ENCODE peak calls at places on chromosomes 4 and X, in ten cellular contexts. One of them, this sample, is unnamed.

GRCh38 chr4:2785613-2786012 is 7.3 kb upstream of the SH3BP2 start:
- DNase-seq in neural progenitor cell: no peak
- DNase-seq in heart right ventricle: no peak
- DNase-seq in choroid plexus epithelial cell: peak
- DNase-seq in transverse colon: no peak
- DNase-seq in fibroblast of mammary gland: no peak
- DNase-seq in A549: no peak
- DNase-seq in thoracic aorta: no peak
- DNase-seq in astrocyte: no peak
- DNase-seq in left lung: no peak
- DNase-seq in this sample: no peak

GRCh38 chrX:153408221-153408721 is 3.0 kb upstream of the ZFP92 start:
- DNase-seq in neural progenitor cell: no peak
- DNase-seq in heart right ventricle: no peak
- DNase-seq in choroid plexus epithelial cell: no peak
- DNase-seq in transverse colon: no peak
- DNase-seq in fibroblast of mammary gland: no peak
- DNase-seq in A549: no peak
- DNase-seq in thoracic aorta: no peak
- DNase-seq in astrocyte: no peak
- DNase-seq in left lung: no peak
- DNase-seq in this sample: no peak

GRCh38 chrX:137425273-137425902 is 140.5 kb upstream of the ZIC3 start:
- DNase-seq in neural progenitor cell: peak
- DNase-seq in heart right ventricle: no peak
- DNase-seq in choroid plexus epithelial cell: no peak
- DNase-seq in transverse colon: no peak
- DNase-seq in fibroblast of mammary gland: no peak
- DNase-seq in A549: no peak
- DNase-seq in thoracic aorta: no peak
- DNase-seq in astrocyte: no peak
- DNase-seq in left lung: no peak
- DNase-seq in this sample: no peak

GRCh38 chr4:74377714-74378113 is 12.8 kb downstream of the EREG start:
- DNase-seq in neural progenitor cell: no peak
- DNase-seq in heart right ventricle: no peak
- DNase-seq in choroid plexus epithelial cell: no peak
- DNase-seq in transverse colon: no peak
- DNase-seq in fibroblast of mammary gland: no peak
- DNase-seq in A549: no peak
- DNase-seq in thoracic aorta: no peak
- DNase-seq in astrocyte: no peak
- DNase-seq in left lung: no peak
- DNase-seq in this sample: no peak

GRCh38 chr4:114519368-114519767 is 79.2 kb upstream of the UGT8 start:
- DNase-seq in neural progenitor cell: peak
- DNase-seq in heart right ventricle: no peak
- DNase-seq in choroid plexus epithelial cell: no peak
- DNase-seq in transverse colon: no peak
- DNase-seq in fibroblast of mammary gland: no peak
- DNase-seq in A549: no peak
- DNase-seq in thoracic aorta: no peak
- DNase-seq in astrocyte: no peak
- DNase-seq in left lung: no peak
- DNase-seq in this sample: no peak

GRCh38 chrX:17617794-17618193 is 119.5 kb upstream of the SCML1 start:
- DNase-seq in neural progenitor cell: no peak
- DNase-seq in heart right ventricle: no peak
- DNase-seq in choroid plexus epithelial cell: no peak
- DNase-seq in transverse colon: no peak
- DNase-seq in fibroblast of mammary gland: no peak
- DNase-seq in A549: no peak
- DNase-seq in thoracic aorta: no peak
- DNase-seq in astrocyte: peak
- DNase-seq in left lung: no peak
- DNase-seq in this sample: no peak

GRCh38 chr4:102324725-102325124 is 20.6 kb downstream of the SLC39A8 start:
- DNase-seq in neural progenitor cell: peak
- DNase-seq in heart right ventricle: no peak
- DNase-seq in choroid plexus epithelial cell: peak
- DNase-seq in transverse colon: no peak
- DNase-seq in fibroblast of mammary gland: peak
- DNase-seq in A549: no peak
- DNase-seq in thoracic aorta: no peak
- DNase-seq in astrocyte: no peak
- DNase-seq in left lung: no peak
- DNase-seq in this sample: no peak

GRCh38 chr4:32423267-32423666 is 1703.1 kb downstream of the PCDH7 start:
- DNase-seq in neural progenitor cell: no peak
- DNase-seq in heart right ventricle: no peak
- DNase-seq in choroid plexus epithelial cell: no peak
- DNase-seq in transverse colon: no peak
- DNase-seq in fibroblast of mammary gland: no peak
- DNase-seq in A549: no peak
- DNase-seq in thoracic aorta: no peak
- DNase-seq in astrocyte: no peak
- DNase-seq in left lung: no peak
- DNase-seq in this sample: no peak

GRCh38 chr4:173958445-173958844 is 325.0 kb downstream of the FBXO8 start:
- DNase-seq in neural progenitor cell: no peak
- DNase-seq in heart right ventricle: no peak
- DNase-seq in choroid plexus epithelial cell: peak
- DNase-seq in transverse colon: no peak
- DNase-seq in fibroblast of mammary gland: peak
- DNase-seq in A549: no peak
- DNase-seq in thoracic aorta: no peak
- DNase-seq in astrocyte: peak
- DNase-seq in left lung: no peak
- DNase-seq in this sample: no peak

GRCh38 chr4:154119317-154119716 is 330.4 kb upstream of the SFRP2 start:
- DNase-seq in neural progenitor cell: peak
- DNase-seq in heart right ventricle: no peak
- DNase-seq in choroid plexus epithelial cell: no peak
- DNase-seq in transverse colon: no peak
- DNase-seq in fibroblast of mammary gland: peak
- DNase-seq in A549: no peak
- DNase-seq in thoracic aorta: no peak
- DNase-seq in astrocyte: no peak
- DNase-seq in left lung: no peak
- DNase-seq in this sample: no peak

GRCh38 chr4:6972911-6973310 is 63.3 kb downstream of the TBC1D14 start:
- DNase-seq in neural progenitor cell: peak
- DNase-seq in heart right ventricle: no peak
- DNase-seq in choroid plexus epithelial cell: peak
- DNase-seq in transverse colon: no peak
- DNase-seq in fibroblast of mammary gland: no peak
- DNase-seq in A549: no peak
- DNase-seq in thoracic aorta: no peak
- DNase-seq in astrocyte: no peak
- DNase-seq in left lung: no peak
- DNase-seq in this sample: no peak

GRCh38 chr4:170005472-170005871 is 20.7 kb downstream of the MFAP3L start:
- DNase-seq in neural progenitor cell: no peak
- DNase-seq in heart right ventricle: peak
- DNase-seq in choroid plexus epithelial cell: no peak
- DNase-seq in transverse colon: no peak
- DNase-seq in fibroblast of mammary gland: no peak
- DNase-seq in A549: no peak
- DNase-seq in thoracic aorta: no peak
- DNase-seq in astrocyte: peak
- DNase-seq in left lung: no peak
- DNase-seq in this sample: no peak

GRCh38 chr4:7332216-7333023 is 102.3 kb downstream of the PSAPL1 start:
- DNase-seq in neural progenitor cell: no peak
- DNase-seq in heart right ventricle: peak
- DNase-seq in choroid plexus epithelial cell: peak
- DNase-seq in transverse colon: peak
- DNase-seq in fibroblast of mammary gland: peak
- DNase-seq in A549: no peak
- DNase-seq in thoracic aorta: no peak
- DNase-seq in astrocyte: peak
- DNase-seq in left lung: peak
- DNase-seq in this sample: no peak

GRCh38 chrX:19758536-19758935 is 128.9 kb downstream of the SH3KBP1 start:
- DNase-seq in neural progenitor cell: no peak
- DNase-seq in heart right ventricle: no peak
- DNase-seq in choroid plexus epithelial cell: no peak
- DNase-seq in transverse colon: no peak
- DNase-seq in fibroblast of mammary gland: no peak
- DNase-seq in A549: no peak
- DNase-seq in thoracic aorta: no peak
- DNase-seq in astrocyte: peak
- DNase-seq in left lung: no peak
- DNase-seq in this sample: no peak

GRCh38 chr4:25670991-25671390 is 15.3 kb downstream of the SLC34A2 start:
- DNase-seq in neural progenitor cell: no peak
- DNase-seq in heart right ventricle: no peak
- DNase-seq in choroid plexus epithelial cell: no peak
- DNase-seq in transverse colon: no peak
- DNase-seq in fibroblast of mammary gland: no peak
- DNase-seq in A549: no peak
- DNase-seq in thoracic aorta: no peak
- DNase-seq in astrocyte: no peak
- DNase-seq in left lung: no peak
- DNase-seq in this sample: no peak

GRCh38 chr4:112251044-112251632 is 19.6 kb downstream of the AP1AR start:
- DNase-seq in neural progenitor cell: peak
- DNase-seq in heart right ventricle: no peak
- DNase-seq in choroid plexus epithelial cell: no peak
- DNase-seq in transverse colon: no peak
- DNase-seq in fibroblast of mammary gland: peak
- DNase-seq in A549: no peak
- DNase-seq in thoracic aorta: no peak
- DNase-seq in astrocyte: no peak
- DNase-seq in left lung: no peak
- DNase-seq in this sample: no peak

DNA sequence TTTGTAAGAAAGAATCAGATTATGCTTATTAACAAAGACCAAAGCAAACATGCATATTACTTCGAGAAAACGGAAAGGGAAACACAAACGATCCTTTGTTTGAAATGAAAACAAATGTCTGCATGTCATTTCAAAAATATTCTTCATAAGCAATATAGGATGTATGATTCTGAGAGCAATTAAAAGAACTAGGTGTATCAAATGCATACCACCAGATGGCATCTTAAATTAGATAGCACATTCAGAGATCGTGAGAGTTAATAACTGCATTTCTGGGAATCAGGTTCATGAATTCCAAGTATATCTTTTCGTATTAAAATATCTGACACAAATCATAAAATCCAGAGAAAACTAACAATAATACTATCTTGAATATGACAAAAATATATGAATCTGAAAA is 159.5 kb downstream of the PPP3CA start:
- DNase-seq in neural progenitor cell: no peak
- DNase-seq in heart right ventricle: no peak
- DNase-seq in choroid plexus epithelial cell: peak
- DNase-seq in transverse colon: no peak
- DNase-seq in fibroblast of mammary gland: peak
- DNase-seq in A549: no peak
- DNase-seq in thoracic aorta: no peak
- DNase-seq in astrocyte: no peak
- DNase-seq in left lung: no peak
- DNase-seq in this sample: no peak
- TF ChIP-seq CTCF in neural progenitor cell: no peak
- TF ChIP-seq CTCF in heart right ventricle: peak
- TF ChIP-seq CTCF in choroid plexus epithelial cell: peak
- TF ChIP-seq CTCF in transverse colon: no peak
- TF ChIP-seq CTCF in fibroblast of mammary gland: peak
- TF ChIP-seq CTCF in A549: peak
- TF ChIP-seq CTCF in thoracic aorta: no peak
- TF ChIP-seq CTCF in astrocyte: peak
- TF ChIP-seq CTCF in left lung: no peak
- TF ChIP-seq CTCF in this sample: no peak

GRCh38 chrX:111568817-111569216 is 57.4 kb downstream of the SERTM2 start:
- DNase-seq in neural progenitor cell: no peak
- DNase-seq in heart right ventricle: no peak
- DNase-seq in choroid plexus epithelial cell: no peak
- DNase-seq in transverse colon: no peak
- DNase-seq in fibroblast of mammary gland: no peak
- DNase-seq in A549: no peak
- DNase-seq in thoracic aorta: no peak
- DNase-seq in astrocyte: no peak
- DNase-seq in left lung: no peak
- DNase-seq in this sample: no peak

GRCh38 chrX:111568356-111568755 is 56.9 kb downstream of the SERTM2 start:
- DNase-seq in neural progenitor cell: peak
- DNase-seq in heart right ventricle: no peak
- DNase-seq in choroid plexus epithelial cell: peak
- DNase-seq in transverse colon: no peak
- DNase-seq in fibroblast of mammary gland: peak
- DNase-seq in A549: peak
- DNase-seq in thoracic aorta: no peak
- DNase-seq in astrocyte: no peak
- DNase-seq in left lung: no peak
- DNase-seq in this sample: no peak
- TF ChIP-seq CTCF in neural progenitor cell: peak
- TF ChIP-seq CTCF in heart right ventricle: peak
- TF ChIP-seq CTCF in choroid plexus epithelial cell: peak
- TF ChIP-seq CTCF in transverse colon: peak
- TF ChIP-seq CTCF in fibroblast of mammary gland: peak
- TF ChIP-seq CTCF in A549: no peak
- TF ChIP-seq CTCF in thoracic aorta: no peak
- TF ChIP-seq CTCF in astrocyte: peak
- TF ChIP-seq CTCF in left lung: no peak
- TF ChIP-seq CTCF in this sample: no peak

DNA sequence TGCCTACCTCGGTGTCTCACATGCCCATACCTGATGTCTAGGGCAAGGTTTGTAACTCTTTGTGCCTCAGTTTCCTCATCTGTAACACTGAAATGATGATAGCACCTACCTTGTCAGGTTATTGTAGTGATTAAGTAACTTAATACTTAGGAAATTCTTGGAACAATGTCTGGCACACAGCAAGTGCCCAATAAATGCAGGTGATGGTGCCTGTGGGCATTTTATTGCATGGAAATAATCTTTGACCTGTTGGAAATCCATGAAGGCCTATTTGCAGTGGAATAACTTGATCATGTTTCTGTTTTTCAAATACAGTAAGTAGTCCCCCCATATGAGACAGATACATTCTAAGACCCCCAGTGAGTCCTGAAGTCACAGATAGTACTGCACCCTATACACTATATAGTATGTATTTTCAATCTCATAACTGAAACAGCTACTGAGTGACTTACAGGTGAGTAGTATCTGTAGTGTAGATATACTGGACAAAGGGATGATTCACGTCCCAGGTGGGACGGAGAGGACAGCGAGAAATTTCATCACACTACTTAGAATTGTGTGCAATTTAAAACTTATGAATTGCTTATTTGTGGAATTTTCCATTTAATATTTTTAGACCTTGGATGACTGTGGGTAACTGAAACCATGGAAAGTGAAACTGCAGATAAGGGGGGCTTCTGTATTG is 42.1 kb downstream of the AFF1 start:
- DNase-seq in neural progenitor cell: no peak
- DNase-seq in heart right ventricle: no peak
- DNase-seq in choroid plexus epithelial cell: no peak
- DNase-seq in transverse colon: no peak
- DNase-seq in fibroblast of mammary gland: no peak
- DNase-seq in A549: no peak
- DNase-seq in thoracic aorta: no peak
- DNase-seq in astrocyte: no peak
- DNase-seq in left lung: no peak
- DNase-seq in this sample: no peak
- TF ChIP-seq CTCF in neural progenitor cell: no peak
- TF ChIP-seq CTCF in heart right ventricle: no peak
- TF ChIP-seq CTCF in choroid plexus epithelial cell: no peak
- TF ChIP-seq CTCF in transverse colon: no peak
- TF ChIP-seq CTCF in fibroblast of mammary gland: no peak
- TF ChIP-seq CTCF in A549: no peak
- TF ChIP-seq CTCF in thoracic aorta: no peak
- TF ChIP-seq CTCF in astrocyte: no peak
- TF ChIP-seq CTCF in left lung: no peak
- TF ChIP-seq CTCF in this sample: no peak

GRCh38 chrX:12709047-12709446 is 82.2 kb upstream of the PRPS2 start:
- DNase-seq in neural progenitor cell: peak
- DNase-seq in heart right ventricle: no peak
- DNase-seq in choroid plexus epithelial cell: peak
- DNase-seq in transverse colon: no peak
- DNase-seq in fibroblast of mammary gland: no peak
- DNase-seq in A549: no peak
- DNase-seq in thoracic aorta: no peak
- DNase-seq in astrocyte: no peak
- DNase-seq in left lung: no peak
- DNase-seq in this sample: no peak
- TF ChIP-seq CTCF in neural progenitor cell: peak
- TF ChIP-seq CTCF in heart right ventricle: no peak
- TF ChIP-seq CTCF in choroid plexus epithelial cell: peak
- TF ChIP-seq CTCF in transverse colon: no peak
- TF ChIP-seq CTCF in fibroblast of mammary gland: no peak
- TF ChIP-seq CTCF in A549: no peak
- TF ChIP-seq CTCF in thoracic aorta: no peak
- TF ChIP-seq CTCF in astrocyte: no peak
- TF ChIP-seq CTCF in left lung: no peak
- TF ChIP-seq CTCF in this sample: no peak

This sample was measured in activated B cell treated with CpG ODN at 0.5 μM for 24 hours.